ENCODE peak calls at places on chromosomes 2 and 18, in nine cellular contexts. One of them, this sample, is unnamed.

GRCh38 chr2:85266424-85267041 is 61.3 kb downstream of the TGOLN2 start:
- DNase-seq in tibial nerve: peak
- DNase-seq in IMR-90: peak
- DNase-seq in HCT116: peak
- DNase-seq in H1: no peak
- DNase-seq in breast epithelium: no peak
- DNase-seq in transverse colon: peak
- DNase-seq in adrenal gland: peak
- DNase-seq in body of pancreas: peak
- DNase-seq in this sample: peak

GRCh38 chr2:168050377-168050776 is 197.0 kb downstream of the STK39 start:
- DNase-seq in tibial nerve: no peak
- DNase-seq in IMR-90: no peak
- DNase-seq in HCT116: no peak
- DNase-seq in H1: no peak
- DNase-seq in breast epithelium: no peak
- DNase-seq in transverse colon: no peak
- DNase-seq in adrenal gland: no peak
- DNase-seq in body of pancreas: no peak
- DNase-seq in this sample: no peak

GRCh38 chr2:168396131-168396530 is 59.9 kb upstream of the CERS6 start:
- DNase-seq in tibial nerve: no peak
- DNase-seq in IMR-90: peak
- DNase-seq in HCT116: no peak
- DNase-seq in H1: no peak
- DNase-seq in breast epithelium: no peak
- DNase-seq in transverse colon: no peak
- DNase-seq in adrenal gland: no peak
- DNase-seq in body of pancreas: no peak
- DNase-seq in this sample: no peak

GRCh38 chr2:235095569-235095968 is 143.8 kb downstream of the SH3BP4 start:
- DNase-seq in tibial nerve: no peak
- DNase-seq in IMR-90: peak
- DNase-seq in HCT116: no peak
- DNase-seq in H1: no peak
- DNase-seq in breast epithelium: no peak
- DNase-seq in transverse colon: no peak
- DNase-seq in adrenal gland: no peak
- DNase-seq in body of pancreas: no peak
- DNase-seq in this sample: no peak

GRCh38 chr18:46042571-46043123 is 29.4 kb downstream of the PSTPIP2 start:
- DNase-seq in tibial nerve: no peak
- DNase-seq in IMR-90: peak
- DNase-seq in HCT116: no peak
- DNase-seq in H1: no peak
- DNase-seq in breast epithelium: no peak
- DNase-seq in transverse colon: no peak
- DNase-seq in adrenal gland: no peak
- DNase-seq in body of pancreas: no peak
- DNase-seq in this sample: no peak

GRCh38 chr2:74690571-74690970 is 36.5 kb downstream of the SEMA4F start:
- DNase-seq in tibial nerve: no peak
- DNase-seq in IMR-90: peak
- DNase-seq in HCT116: peak
- DNase-seq in H1: no peak
- DNase-seq in breast epithelium: no peak
- DNase-seq in transverse colon: no peak
- DNase-seq in adrenal gland: no peak
- DNase-seq in body of pancreas: peak
- DNase-seq in this sample: peak

GRCh38 chr2:23390152-23390551 is 5.2 kb downstream of the KLHL29 start:
- DNase-seq in tibial nerve: no peak
- DNase-seq in IMR-90: no peak
- DNase-seq in HCT116: no peak
- DNase-seq in H1: no peak
- DNase-seq in breast epithelium: no peak
- DNase-seq in transverse colon: no peak
- DNase-seq in adrenal gland: no peak
- DNase-seq in body of pancreas: no peak
- DNase-seq in this sample: no peak

GRCh38 chr2:167697961-167698360 is 549.4 kb downstream of the STK39 start:
- DNase-seq in tibial nerve: no peak
- DNase-seq in IMR-90: no peak
- DNase-seq in HCT116: no peak
- DNase-seq in H1: no peak
- DNase-seq in breast epithelium: no peak
- DNase-seq in transverse colon: no peak
- DNase-seq in adrenal gland: no peak
- DNase-seq in body of pancreas: no peak
- DNase-seq in this sample: no peak

GRCh38 chr2:98180456-98180855 is 93.5 kb downstream of the VWA3B start:
- DNase-seq in tibial nerve: no peak
- DNase-seq in IMR-90: no peak
- DNase-seq in HCT116: no peak
- DNase-seq in H1: no peak
- DNase-seq in breast epithelium: no peak
- DNase-seq in transverse colon: no peak
- DNase-seq in adrenal gland: no peak
- DNase-seq in body of pancreas: no peak
- DNase-seq in this sample: no peak

GRCh38 chr18:78901923-78902794 is 77.5 kb upstream of the SALL3 start:
- DNase-seq in tibial nerve: no peak
- DNase-seq in IMR-90: no peak
- DNase-seq in HCT116: no peak
- DNase-seq in H1: no peak
- DNase-seq in breast epithelium: no peak
- DNase-seq in transverse colon: no peak
- DNase-seq in adrenal gland: no peak
- DNase-seq in body of pancreas: no peak
- DNase-seq in this sample: no peak

GRCh38 chr2:230319211-230319862 is 7.7 kb upstream of the SP140L start:
- DNase-seq in tibial nerve: no peak
- DNase-seq in IMR-90: no peak
- DNase-seq in HCT116: no peak
- DNase-seq in H1: no peak
- DNase-seq in breast epithelium: no peak
- DNase-seq in transverse colon: peak
- DNase-seq in adrenal gland: no peak
- DNase-seq in body of pancreas: peak
- DNase-seq in this sample: no peak

GRCh38 chr2:149799296-149799695 is 211.7 kb upstream of the MMADHC start:
- DNase-seq in tibial nerve: no peak
- DNase-seq in IMR-90: no peak
- DNase-seq in HCT116: peak
- DNase-seq in H1: no peak
- DNase-seq in breast epithelium: no peak
- DNase-seq in transverse colon: no peak
- DNase-seq in adrenal gland: no peak
- DNase-seq in body of pancreas: no peak
- DNase-seq in this sample: peak

GRCh38 chr2:237431372-237431771 is 17.4 kb upstream of the COL6A3 start:
- DNase-seq in tibial nerve: no peak
- DNase-seq in IMR-90: peak
- DNase-seq in HCT116: no peak
- DNase-seq in H1: no peak
- DNase-seq in breast epithelium: no peak
- DNase-seq in transverse colon: no peak
- DNase-seq in adrenal gland: no peak
- DNase-seq in body of pancreas: no peak
- DNase-seq in this sample: no peak

GRCh38 chr2:237432484-237433092 is 18.6 kb upstream of the COL6A3 start:
- DNase-seq in tibial nerve: no peak
- DNase-seq in IMR-90: peak
- DNase-seq in HCT116: peak
- DNase-seq in H1: no peak
- DNase-seq in breast epithelium: no peak
- DNase-seq in transverse colon: no peak
- DNase-seq in adrenal gland: no peak
- DNase-seq in body of pancreas: peak
- DNase-seq in this sample: peak

GRCh38 chr2:237433920-237434319 is 20.0 kb upstream of the COL6A3 start:
- DNase-seq in tibial nerve: no peak
- DNase-seq in IMR-90: no peak
- DNase-seq in HCT116: no peak
- DNase-seq in H1: no peak
- DNase-seq in breast epithelium: no peak
- DNase-seq in transverse colon: no peak
- DNase-seq in adrenal gland: no peak
- DNase-seq in body of pancreas: no peak
- DNase-seq in this sample: no peak

GRCh38 chr2:237429761-237430160 is 15.8 kb upstream of the COL6A3 start:
- DNase-seq in tibial nerve: no peak
- DNase-seq in IMR-90: no peak
- DNase-seq in HCT116: no peak
- DNase-seq in H1: no peak
- DNase-seq in breast epithelium: no peak
- DNase-seq in transverse colon: no peak
- DNase-seq in adrenal gland: no peak
- DNase-seq in body of pancreas: no peak
- DNase-seq in this sample: no peak

GRCh38 chr2:237431856-237432255 is 17.9 kb upstream of the COL6A3 start:
- DNase-seq in tibial nerve: no peak
- DNase-seq in IMR-90: no peak
- DNase-seq in HCT116: no peak
- DNase-seq in H1: no peak
- DNase-seq in breast epithelium: no peak
- DNase-seq in transverse colon: no peak
- DNase-seq in adrenal gland: no peak
- DNase-seq in body of pancreas: no peak
- DNase-seq in this sample: no peak
- TF ChIP-seq POLR2A in tibial nerve: no peak
- TF ChIP-seq POLR2A in IMR-90: no peak
- TF ChIP-seq POLR2A in HCT116: no peak
- TF ChIP-seq POLR2A in H1: no peak
- TF ChIP-seq POLR2A in breast epithelium: no peak
- TF ChIP-seq POLR2A in transverse colon: no peak
- TF ChIP-seq POLR2A in adrenal gland: no peak
- TF ChIP-seq POLR2A in body of pancreas: no peak
- TF ChIP-seq POLR2A in this sample: no peak

GRCh38 chr2:201260302-201260800 is at the start of gene CASP8:
- DNase-seq in tibial nerve: no peak
- DNase-seq in IMR-90: peak
- DNase-seq in HCT116: no peak
- DNase-seq in H1: no peak
- DNase-seq in breast epithelium: no peak
- DNase-seq in transverse colon: peak
- DNase-seq in adrenal gland: peak
- DNase-seq in body of pancreas: peak
- DNase-seq in this sample: no peak
- TF ChIP-seq POLR2A in tibial nerve: no peak
- TF ChIP-seq POLR2A in IMR-90: no peak
- TF ChIP-seq POLR2A in HCT116: no peak
- TF ChIP-seq POLR2A in H1: no peak
- TF ChIP-seq POLR2A in breast epithelium: no peak
- TF ChIP-seq POLR2A in transverse colon: peak
- TF ChIP-seq POLR2A in adrenal gland: no peak
- TF ChIP-seq POLR2A in body of pancreas: peak
- TF ChIP-seq POLR2A in this sample: no peak

GRCh38 chr2:233531880-233532458 is 34.6 kb downstream of the USP40 start:
- DNase-seq in tibial nerve: no peak
- DNase-seq in IMR-90: no peak
- DNase-seq in HCT116: no peak
- DNase-seq in H1: no peak
- DNase-seq in breast epithelium: no peak
- DNase-seq in transverse colon: no peak
- DNase-seq in adrenal gland: no peak
- DNase-seq in body of pancreas: no peak
- DNase-seq in this sample: peak

GRCh38 chr2:233532971-233533370 is 33.6 kb downstream of the USP40 start:
- DNase-seq in tibial nerve: no peak
- DNase-seq in IMR-90: no peak
- DNase-seq in HCT116: no peak
- DNase-seq in H1: no peak
- DNase-seq in breast epithelium: no peak
- DNase-seq in transverse colon: no peak
- DNase-seq in adrenal gland: no peak
- DNase-seq in body of pancreas: no peak
- DNase-seq in this sample: no peak

GRCh38 chr2:233535276-233535675 is 31.3 kb downstream of the USP40 start:
- DNase-seq in tibial nerve: no peak
- DNase-seq in IMR-90: no peak
- DNase-seq in HCT116: no peak
- DNase-seq in H1: no peak
- DNase-seq in breast epithelium: no peak
- DNase-seq in transverse colon: no peak
- DNase-seq in adrenal gland: no peak
- DNase-seq in body of pancreas: no peak
- DNase-seq in this sample: no peak

GRCh38 chr2:233528182-233528581 is 38.4 kb downstream of the USP40 start:
- DNase-seq in tibial nerve: no peak
- DNase-seq in IMR-90: no peak
- DNase-seq in HCT116: no peak
- DNase-seq in H1: no peak
- DNase-seq in breast epithelium: no peak
- DNase-seq in transverse colon: no peak
- DNase-seq in adrenal gland: no peak
- DNase-seq in body of pancreas: no peak
- DNase-seq in this sample: no peak

GRCh38 chr2:233530381-233530780 is 36.2 kb downstream of the USP40 start:
- DNase-seq in tibial nerve: no peak
- DNase-seq in IMR-90: no peak
- DNase-seq in HCT116: no peak
- DNase-seq in H1: no peak
- DNase-seq in breast epithelium: no peak
- DNase-seq in transverse colon: no peak
- DNase-seq in adrenal gland: no peak
- DNase-seq in body of pancreas: no peak
- DNase-seq in this sample: no peak
- TF ChIP-seq POLR2A in tibial nerve: no peak
- TF ChIP-seq POLR2A in IMR-90: no peak
- TF ChIP-seq POLR2A in HCT116: no peak
- TF ChIP-seq POLR2A in H1: no peak
- TF ChIP-seq POLR2A in breast epithelium: no peak
- TF ChIP-seq POLR2A in transverse colon: no peak
- TF ChIP-seq POLR2A in adrenal gland: no peak
- TF ChIP-seq POLR2A in body of pancreas: no peak
- TF ChIP-seq POLR2A in this sample: no peak

DNA sequence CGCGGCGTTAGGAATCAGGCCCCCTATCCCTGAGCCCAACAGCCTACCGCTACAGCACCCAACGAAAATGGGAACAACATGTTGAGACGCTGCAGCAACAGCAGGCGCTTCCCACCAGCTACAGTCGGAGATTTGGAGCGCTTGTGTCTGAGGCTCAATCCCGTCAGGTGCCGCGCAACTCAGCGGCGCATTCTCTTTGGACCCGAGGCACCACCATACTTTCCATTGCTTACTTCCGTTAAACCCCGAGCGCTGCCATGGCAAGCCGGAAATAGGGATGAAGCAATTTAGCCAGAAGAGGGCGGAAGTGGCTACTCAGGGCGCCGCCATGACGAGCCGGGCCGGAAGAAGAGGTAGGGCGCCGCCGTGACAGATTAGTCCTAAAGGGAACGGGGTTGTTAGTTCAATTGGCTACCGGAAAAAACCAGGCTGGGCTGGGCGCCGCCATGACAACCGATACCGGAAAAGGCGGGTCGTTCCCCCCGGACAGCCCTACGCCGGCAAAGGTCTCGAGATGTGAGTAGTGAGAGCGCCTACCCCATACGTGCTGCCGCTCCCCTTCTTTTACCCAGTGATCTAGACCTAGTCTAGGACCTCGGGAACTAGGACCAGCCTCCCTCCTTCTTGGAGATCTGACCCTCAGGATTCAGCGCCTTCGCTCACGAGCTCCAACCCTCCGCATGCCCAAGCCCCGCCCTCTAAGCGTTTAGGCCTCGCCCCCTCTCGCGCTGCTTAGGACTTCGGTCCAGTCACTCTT is at the start of gene CHCHD5:
- DNase-seq in tibial nerve: peak
- DNase-seq in IMR-90: peak
- DNase-seq in HCT116: peak
- DNase-seq in H1: peak
- DNase-seq in breast epithelium: peak
- DNase-seq in transverse colon: peak
- DNase-seq in adrenal gland: peak
- DNase-seq in body of pancreas: peak
- DNase-seq in this sample: peak
- TF ChIP-seq POLR2A in tibial nerve: peak
- TF ChIP-seq POLR2A in IMR-90: peak
- TF ChIP-seq POLR2A in HCT116: peak
- TF ChIP-seq POLR2A in H1: peak
- TF ChIP-seq POLR2A in breast epithelium: no peak
- TF ChIP-seq POLR2A in transverse colon: peak
- TF ChIP-seq POLR2A in adrenal gland: peak
- TF ChIP-seq POLR2A in body of pancreas: peak
- TF ChIP-seq POLR2A in this sample: no peak